ENCODE peak calls at places on chromosomes 3 and 15, in nine cellular contexts. U is cardiac fibroblast; Z is Kasumi-1; D is effector CD4-positive, alpha-beta T cell; E is heart left ventricle; F is right cardiac atrium; M is ureter; O is NCI-H1048; N is mucosa of descending colon. H is an unnamed sample.

GRCh38 chr3:41716391-41716910 is 245.5 kb downstream of the ULK4 start:
- DNase-seq in U (peak), Z (peak), D (no peak), E (no peak), F (no peak), M (no peak), O (no peak), N (no peak), H (no peak)

GRCh38 chr15:43899928-43900327 is 73.1 kb downstream of the WDR76 start:
- DNase-seq in U (no peak), Z (no peak), D (no peak), E (no peak), F (no peak), M (no peak), O (no peak), N (no peak), H (no peak)

GRCh38 chr3:135161425-135161824 is 366.4 kb downstream of the EPHB1 start:
- DNase-seq in U (no peak), Z (no peak), D (no peak), E (no peak), F (no peak), M (no peak), O (no peak), N (no peak), H (no peak)

GRCh38 chr3:141052570-141053069 is 1.5 kb downstream of the SPSB4 start:
- DNase-seq in U (no peak), Z (no peak), D (no peak), E (no peak), F (peak), M (no peak), O (no peak), N (no peak), H (no peak)

GRCh38 chr15:79425591-79426295 is 6.4 kb upstream of the MINAR1 start:
- DNase-seq in U (no peak), Z (no peak), D (no peak), E (no peak), F (no peak), M (no peak), O (no peak), N (no peak), H (no peak)

GRCh38 chr3:65562444-65562843 is 476.3 kb downstream of the MAGI1 start:
- DNase-seq in U (no peak), Z (no peak), D (no peak), E (no peak), F (no peak), M (no peak), O (no peak), N (no peak), H (no peak)

GRCh38 chr3:14424711-14425573 is 22.5 kb downstream of the SLC6A6 start:
- DNase-seq in U (no peak), Z (no peak), D (peak), E (no peak), F (peak), M (no peak), O (no peak), N (no peak), H (peak)

GRCh38 chr15:48627260-48627969 is 18.1 kb downstream of the FBN1 start:
- DNase-seq in U (peak), Z (no peak), D (no peak), E (no peak), F (no peak), M (no peak), O (no peak), N (no peak), H (no peak)

GRCh38 chr3:121885386-121885785 is 8.8 kb upstream of the SLC15A2 start:
- DNase-seq in U (peak), Z (no peak), D (no peak), E (no peak), F (no peak), M (no peak), O (no peak), N (no peak), H (no peak)

GRCh38 chr3:71875461-71875947 is 90.6 kb upstream of the PROK2 start:
- DNase-seq in U (peak), Z (peak), D (peak), E (peak), F (peak), M (peak), O (no peak), N (peak), H (peak)

GRCh38 chr3:49803464-49804140 is 541 bp downstream of the INKA1 start:
- DNase-seq in U (peak), Z (peak), D (peak), E (no peak), F (peak), M (peak), O (no peak), N (no peak), H (peak)

GRCh38 chr3:60073942-60074341 is 1024.1 kb upstream of the CFAP20DC start:
- DNase-seq in U (no peak), Z (no peak), D (no peak), E (no peak), F (no peak), M (no peak), O (no peak), N (no peak), H (no peak)

GRCh38 chr3:185733980-185734724 is 90.7 kb downstream of the IGF2BP2 start:
- DNase-seq in U (peak), Z (peak), D (no peak), E (no peak), F (no peak), M (no peak), O (peak), N (peak), H (no peak)

GRCh38 chr15:36948982-36949381 is 151.4 kb downstream of the MEIS2 start:
- DNase-seq in U (no peak), Z (no peak), D (no peak), E (no peak), F (no peak), M (no peak), O (no peak), N (no peak), H (no peak)

GRCh38 chr3:53775834-53776251 is 70.4 kb downstream of the CHDH start:
- DNase-seq in U (no peak), Z (no peak), D (no peak), E (no peak), F (no peak), M (no peak), O (no peak), N (no peak), H (no peak)

GRCh38 chr15:20355256-20355868 is 186.2 kb downstream of the GOLGA6L6 start:
- DNase-seq in U (no peak), Z (no peak), D (no peak), E (peak), F (peak), M (no peak), O (no peak), N (no peak), H (no peak)

GRCh38 chr3:47007001-47007400 is 27.5 kb downstream of the NBEAL2 start:
- DNase-seq in U (no peak), Z (no peak), D (no peak), E (no peak), F (peak), M (no peak), O (no peak), N (no peak), H (peak)